ENCODE peak calls at places on chromosomes 12 and 14, in seven cellular contexts. R, A, H, K, N, E and Q are unnamed samples.

GRCh38 chr12:8455727-8456360 is at the start of gene CLEC6A:
- DNase-seq in R (no peak), A (no peak), H (no peak), K (no peak), N (no peak), E (no peak), Q (no peak)

GRCh38 chr12:68831751-68832503 is 23.9 kb downstream of the MDM2 start:
- DNase-seq in R (no peak), A (no peak), H (no peak), K (no peak), N (no peak), E (no peak), Q (no peak)

GRCh38 chr12:68572650-68573049 is 38.0 kb upstream of the RAP1B start:
- DNase-seq in R (no peak), A (no peak), H (no peak), K (no peak), N (no peak), E (no peak), Q (no peak)

GRCh38 chr14:100547633-100548294 is 39.5 kb downstream of the BEGAIN start:
- DNase-seq in R (peak; percentile 52), A (no peak), H (peak; percentile 59), K (no peak), N (no peak), E (peak; percentile 65), Q (peak; percentile 32)

GRCh38 chr12:105204916-105205315 is 31.1 kb downstream of the APPL2 start:
- DNase-seq in R (peak; percentile 51), A (no peak), H (no peak), K (no peak), N (no peak), E (peak; percentile 89), Q (no peak)

GRCh38 chr12:12803186-12803585 is 10.0 kb upstream of the DDX47 start:
- DNase-seq in R (no peak), A (peak; percentile 98), H (peak; percentile 80), K (peak; percentile 9), N (peak; percentile 19), E (peak; percentile 76), Q (no peak)

GRCh38 chr14:33564774-33565630 is 385.9 kb downstream of the EGLN3 start:
- DNase-seq in R (no peak), A (no peak), H (no peak), K (no peak), N (no peak), E (no peak), Q (no peak)

GRCh38 chr12:120265483-120266179 is at the start of gene PXN:
- DNase-seq in R (no peak), A (peak; percentile 87), H (peak; percentile 80), K (peak; percentile 93), N (peak; percentile 78), E (peak; percentile 71), Q (no peak)

GRCh38 chr14:44392984-44393383 is 114.1 kb downstream of the FSCB start:
- DNase-seq in R (no peak), A (no peak), H (no peak), K (no peak), N (no peak), E (no peak), Q (no peak)

GRCh38 chr12:10171954-10172353 is at the start of gene OLR1:
- DNase-seq in R (no peak), A (no peak), H (no peak), K (no peak), N (no peak), E (no peak), Q (no peak)

GRCh38 chr12:125038976-125039625 is 26.1 kb upstream of the AACS start:
- DNase-seq in R (no peak), A (no peak), H (no peak), K (no peak), N (no peak), E (no peak), Q (no peak)

GRCh38 chr12:112905451-112906089 is 1.2 kb upstream of the OAS1 start:
- DNase-seq in R (no peak), A (no peak), H (no peak), K (no peak), N (no peak), E (no peak), Q (no peak)

GRCh38 chr14:103692159-103692558 is 23.1 kb downstream of the XRCC3 start:
- DNase-seq in R (no peak), A (no peak), H (no peak), K (no peak), N (no peak), E (no peak), Q (no peak)

GRCh38 chr14:65599375-65599774 is 186.8 kb downstream of the FUT8 start:
- DNase-seq in R (peak; percentile 4), A (no peak), H (no peak), K (no peak), N (no peak), E (no peak), Q (no peak)

GRCh38 chr12:65902504-65902903 is 78.2 kb downstream of the HMGA2 start:
- DNase-seq in R (no peak), A (no peak), H (peak; percentile 58), K (no peak), N (no peak), E (no peak), Q (no peak)

GRCh38 chr14:77306406-77307098 is 14.1 kb downstream of the POMT2 start:
- DNase-seq in R (no peak), A (no peak), H (no peak), K (no peak), N (peak; percentile 50), E (peak; percentile 18), Q (no peak)

GRCh38 chr14:72663956-72664650 is 229.8 kb downstream of the DPF3 start:
- DNase-seq in R (no peak), A (no peak), H (no peak), K (no peak), N (no peak), E (no peak), Q (no peak)

GRCh38 chr12:133083345-133083744 is 2.6 kb downstream of the ZNF140 start:
- DNase-seq in R (no peak), A (no peak), H (no peak), K (no peak), N (no peak), E (no peak), Q (no peak)

GRCh38 chr14:64680013-64680674 is 24.1 kb upstream of the PLEKHG3 start:
- DNase-seq in R (no peak), A (peak; percentile 32), H (no peak), K (no peak), N (no peak), E (no peak), Q (no peak)

GRCh38 chr14:102185360-102185759 is 45.7 kb downstream of the WDR20 start:
- DNase-seq in R (no peak), A (peak; percentile 88), H (no peak), K (no peak), N (no peak), E (no peak), Q (no peak)

GRCh38 chr12:106863185-106863584 is 88.7 kb downstream of the RIC8B start:
- DNase-seq in R (no peak), A (no peak), H (peak; percentile 47), K (no peak), N (no peak), E (no peak), Q (no peak)

GRCh38 chr12:130495156-130495555 is 157.5 kb downstream of the PIWIL1 start:
- DNase-seq in R (no peak), A (no peak), H (no peak), K (no peak), N (no peak), E (no peak), Q (no peak)

GRCh38 chr12:116882742-116883141 is 1.5 kb upstream of the HRK start:
- DNase-seq in R (no peak), A (peak; percentile 75), H (peak; percentile 53), K (no peak), N (no peak), E (no peak), Q (no peak)

GRCh38 chr12:41345071-41345470 is 157.0 kb downstream of the PDZRN4 start:
- DNase-seq in R (no peak), A (no peak), H (no peak), K (no peak), N (no peak), E (no peak), Q (no peak)